ENCODE peak calls at places on chromosomes 5 and 9, in nine cellular contexts. One of them, this sample, is unnamed.

GRCh38 chr5:54013556-54014157 is 296.7 kb downstream of the ARL15 start:
- DNase-seq in mammary epithelial cell: peak
- DNase-seq in lower lobe of right lung: peak
- DNase-seq in colonic mucosa: peak
- DNase-seq in heart right ventricle: peak
- DNase-seq in WERI-Rb-1: no peak
- DNase-seq in epithelial cell of esophagus: peak
- DNase-seq in progenitor cell of endocrine pancreas: no peak
- DNase-seq in omental fat pad: no peak
- DNase-seq in this sample: no peak

GRCh38 chr5:172556971-172557461 is 84.0 kb upstream of the NEURL1B start:
- DNase-seq in mammary epithelial cell: no peak
- DNase-seq in lower lobe of right lung: no peak
- DNase-seq in colonic mucosa: peak
- DNase-seq in heart right ventricle: peak
- DNase-seq in WERI-Rb-1: no peak
- DNase-seq in epithelial cell of esophagus: no peak
- DNase-seq in progenitor cell of endocrine pancreas: no peak
- DNase-seq in omental fat pad: no peak
- DNase-seq in this sample: peak

GRCh38 chr5:132209901-132210545 is 17.6 kb downstream of the P4HA2 start:
- DNase-seq in mammary epithelial cell: no peak
- DNase-seq in lower lobe of right lung: no peak
- DNase-seq in colonic mucosa: no peak
- DNase-seq in heart right ventricle: no peak
- DNase-seq in WERI-Rb-1: no peak
- DNase-seq in epithelial cell of esophagus: no peak
- DNase-seq in progenitor cell of endocrine pancreas: no peak
- DNase-seq in omental fat pad: no peak
- DNase-seq in this sample: no peak

GRCh38 chr5:9898319-9898718 is 268.2 kb upstream of the TAS2R1 start:
- DNase-seq in mammary epithelial cell: peak
- DNase-seq in lower lobe of right lung: no peak
- DNase-seq in colonic mucosa: no peak
- DNase-seq in heart right ventricle: no peak
- DNase-seq in WERI-Rb-1: peak
- DNase-seq in epithelial cell of esophagus: peak
- DNase-seq in progenitor cell of endocrine pancreas: no peak
- DNase-seq in omental fat pad: no peak
- DNase-seq in this sample: no peak

GRCh38 chr9:126523621-126524111 is 90.1 kb upstream of the LMX1B start:
- DNase-seq in mammary epithelial cell: no peak
- DNase-seq in lower lobe of right lung: peak
- DNase-seq in colonic mucosa: no peak
- DNase-seq in heart right ventricle: no peak
- DNase-seq in WERI-Rb-1: no peak
- DNase-seq in epithelial cell of esophagus: no peak
- DNase-seq in progenitor cell of endocrine pancreas: no peak
- DNase-seq in omental fat pad: no peak
- DNase-seq in this sample: no peak

GRCh38 chr5:55172937-55173695 is at the start of gene CDC20B:
- DNase-seq in mammary epithelial cell: peak
- DNase-seq in lower lobe of right lung: peak
- DNase-seq in colonic mucosa: peak
- DNase-seq in heart right ventricle: peak
- DNase-seq in WERI-Rb-1: peak
- DNase-seq in epithelial cell of esophagus: peak
- DNase-seq in progenitor cell of endocrine pancreas: peak
- DNase-seq in omental fat pad: peak
- DNase-seq in this sample: peak

GRCh38 chr5:130836729-130837660 is 328.1 kb downstream of the HINT1 start:
- DNase-seq in mammary epithelial cell: peak
- DNase-seq in lower lobe of right lung: no peak
- DNase-seq in colonic mucosa: no peak
- DNase-seq in heart right ventricle: no peak
- DNase-seq in WERI-Rb-1: no peak
- DNase-seq in epithelial cell of esophagus: peak
- DNase-seq in progenitor cell of endocrine pancreas: no peak
- DNase-seq in omental fat pad: no peak
- DNase-seq in this sample: no peak

GRCh38 chr9:122115176-122116035 is 22.3 kb upstream of the TTLL11 start:
- DNase-seq in mammary epithelial cell: no peak
- DNase-seq in lower lobe of right lung: no peak
- DNase-seq in colonic mucosa: no peak
- DNase-seq in heart right ventricle: no peak
- DNase-seq in WERI-Rb-1: no peak
- DNase-seq in epithelial cell of esophagus: no peak
- DNase-seq in progenitor cell of endocrine pancreas: no peak
- DNase-seq in omental fat pad: no peak
- DNase-seq in this sample: no peak

GRCh38 chr5:79800979-79801827 is 111.6 kb downstream of the CMYA5 start:
- DNase-seq in mammary epithelial cell: no peak
- DNase-seq in lower lobe of right lung: no peak
- DNase-seq in colonic mucosa: no peak
- DNase-seq in heart right ventricle: no peak
- DNase-seq in WERI-Rb-1: no peak
- DNase-seq in epithelial cell of esophagus: no peak
- DNase-seq in progenitor cell of endocrine pancreas: no peak
- DNase-seq in omental fat pad: no peak
- DNase-seq in this sample: no peak

GRCh38 chr9:137354845-137355420 is 52.9 kb upstream of the NRARP start:
- DNase-seq in mammary epithelial cell: no peak
- DNase-seq in lower lobe of right lung: no peak
- DNase-seq in colonic mucosa: no peak
- DNase-seq in heart right ventricle: no peak
- DNase-seq in WERI-Rb-1: no peak
- DNase-seq in epithelial cell of esophagus: no peak
- DNase-seq in progenitor cell of endocrine pancreas: no peak
- DNase-seq in omental fat pad: no peak
- DNase-seq in this sample: no peak

GRCh38 chr9:4341554-4341953 is 41.7 kb upstream of the GLIS3 start:
- DNase-seq in mammary epithelial cell: no peak
- DNase-seq in lower lobe of right lung: no peak
- DNase-seq in colonic mucosa: no peak
- DNase-seq in heart right ventricle: no peak
- DNase-seq in WERI-Rb-1: no peak
- DNase-seq in epithelial cell of esophagus: no peak
- DNase-seq in progenitor cell of endocrine pancreas: no peak
- DNase-seq in omental fat pad: no peak
- DNase-seq in this sample: no peak

GRCh38 chr9:88476491-88477271 is 58.3 kb upstream of the NXNL2 start:
- DNase-seq in mammary epithelial cell: no peak
- DNase-seq in lower lobe of right lung: no peak
- DNase-seq in colonic mucosa: no peak
- DNase-seq in heart right ventricle: no peak
- DNase-seq in WERI-Rb-1: no peak
- DNase-seq in epithelial cell of esophagus: no peak
- DNase-seq in progenitor cell of endocrine pancreas: no peak
- DNase-seq in omental fat pad: no peak
- DNase-seq in this sample: no peak

GRCh38 chr5:110054240-110054639 is 364.5 kb downstream of the MAN2A1 start:
- DNase-seq in mammary epithelial cell: peak
- DNase-seq in lower lobe of right lung: no peak
- DNase-seq in colonic mucosa: peak
- DNase-seq in heart right ventricle: no peak
- DNase-seq in WERI-Rb-1: no peak
- DNase-seq in epithelial cell of esophagus: peak
- DNase-seq in progenitor cell of endocrine pancreas: no peak
- DNase-seq in omental fat pad: no peak
- DNase-seq in this sample: no peak

GRCh38 chr9:137139468-137140150 is 655 bp downstream of the GRIN1 start:
- DNase-seq in mammary epithelial cell: no peak
- DNase-seq in lower lobe of right lung: no peak
- DNase-seq in colonic mucosa: no peak
- DNase-seq in heart right ventricle: no peak
- DNase-seq in WERI-Rb-1: no peak
- DNase-seq in epithelial cell of esophagus: no peak
- DNase-seq in progenitor cell of endocrine pancreas: no peak
- DNase-seq in omental fat pad: no peak
- DNase-seq in this sample: no peak

GRCh38 chr5:54671111-54671531 is 153.6 kb downstream of the SNX18 start:
- DNase-seq in mammary epithelial cell: peak
- DNase-seq in lower lobe of right lung: no peak
- DNase-seq in colonic mucosa: no peak
- DNase-seq in heart right ventricle: no peak
- DNase-seq in WERI-Rb-1: no peak
- DNase-seq in epithelial cell of esophagus: peak
- DNase-seq in progenitor cell of endocrine pancreas: no peak
- DNase-seq in omental fat pad: no peak
- DNase-seq in this sample: no peak

GRCh38 chr5:176440932-176441706 is 7.1 kb upstream of the FAF2 start:
- DNase-seq in mammary epithelial cell: no peak
- DNase-seq in lower lobe of right lung: no peak
- DNase-seq in colonic mucosa: no peak
- DNase-seq in heart right ventricle: no peak
- DNase-seq in WERI-Rb-1: no peak
- DNase-seq in epithelial cell of esophagus: no peak
- DNase-seq in progenitor cell of endocrine pancreas: no peak
- DNase-seq in omental fat pad: no peak
- DNase-seq in this sample: no peak

GRCh38 chr9:73810585-73811215 is 659.0 kb downstream of the ANXA1 start:
- DNase-seq in mammary epithelial cell: peak
- DNase-seq in lower lobe of right lung: no peak
- DNase-seq in colonic mucosa: no peak
- DNase-seq in heart right ventricle: no peak
- DNase-seq in WERI-Rb-1: no peak
- DNase-seq in epithelial cell of esophagus: peak
- DNase-seq in progenitor cell of endocrine pancreas: no peak
- DNase-seq in omental fat pad: no peak
- DNase-seq in this sample: no peak

GRCh38 chr9:77882294-77882693 is 149.3 kb downstream of the GNAQ start:
- DNase-seq in mammary epithelial cell: no peak
- DNase-seq in lower lobe of right lung: no peak
- DNase-seq in colonic mucosa: no peak
- DNase-seq in heart right ventricle: no peak
- DNase-seq in WERI-Rb-1: no peak
- DNase-seq in epithelial cell of esophagus: no peak
- DNase-seq in progenitor cell of endocrine pancreas: no peak
- DNase-seq in omental fat pad: no peak
- DNase-seq in this sample: no peak

GRCh38 chr5:142095035-142095434 is 13.5 kb upstream of the NDFIP1 start:
- DNase-seq in mammary epithelial cell: no peak
- DNase-seq in lower lobe of right lung: no peak
- DNase-seq in colonic mucosa: no peak
- DNase-seq in heart right ventricle: no peak
- DNase-seq in WERI-Rb-1: no peak
- DNase-seq in epithelial cell of esophagus: no peak
- DNase-seq in progenitor cell of endocrine pancreas: no peak
- DNase-seq in omental fat pad: no peak
- DNase-seq in this sample: no peak

GRCh38 chr5:7015586-7016256 is 302.5 kb downstream of the TENT4A start:
- DNase-seq in mammary epithelial cell: no peak
- DNase-seq in lower lobe of right lung: no peak
- DNase-seq in colonic mucosa: no peak
- DNase-seq in heart right ventricle: no peak
- DNase-seq in WERI-Rb-1: peak
- DNase-seq in epithelial cell of esophagus: peak
- DNase-seq in progenitor cell of endocrine pancreas: no peak
- DNase-seq in omental fat pad: no peak
- DNase-seq in this sample: peak
- TF ChIP-seq CTCF in mammary epithelial cell: no peak
- TF ChIP-seq CTCF in lower lobe of right lung: no peak
- TF ChIP-seq CTCF in colonic mucosa: no peak
- TF ChIP-seq CTCF in heart right ventricle: no peak
- TF ChIP-seq CTCF in WERI-Rb-1: peak
- TF ChIP-seq CTCF in epithelial cell of esophagus: no peak
- TF ChIP-seq CTCF in progenitor cell of endocrine pancreas: peak
- TF ChIP-seq CTCF in omental fat pad: no peak
- TF ChIP-seq CTCF in this sample: no peak

GRCh38 chr9:37390759-37391158 is 31.7 kb upstream of the GRHPR start:
- DNase-seq in mammary epithelial cell: peak
- DNase-seq in lower lobe of right lung: no peak
- DNase-seq in colonic mucosa: peak
- DNase-seq in heart right ventricle: no peak
- DNase-seq in WERI-Rb-1: peak
- DNase-seq in epithelial cell of esophagus: peak
- DNase-seq in progenitor cell of endocrine pancreas: no peak
- DNase-seq in omental fat pad: no peak
- DNase-seq in this sample: peak
- TF ChIP-seq CTCF in mammary epithelial cell: peak
- TF ChIP-seq CTCF in lower lobe of right lung: peak
- TF ChIP-seq CTCF in colonic mucosa: peak
- TF ChIP-seq CTCF in heart right ventricle: peak
- TF ChIP-seq CTCF in WERI-Rb-1: peak
- TF ChIP-seq CTCF in epithelial cell of esophagus: peak
- TF ChIP-seq CTCF in progenitor cell of endocrine pancreas: peak
- TF ChIP-seq CTCF in omental fat pad: no peak
- TF ChIP-seq CTCF in this sample: peak

GRCh38 chr9:92136184-92136858 is 21.1 kb upstream of the SPTLC1 start:
- DNase-seq in mammary epithelial cell: no peak
- DNase-seq in lower lobe of right lung: no peak
- DNase-seq in colonic mucosa: no peak
- DNase-seq in heart right ventricle: no peak
- DNase-seq in WERI-Rb-1: no peak
- DNase-seq in epithelial cell of esophagus: no peak
- DNase-seq in progenitor cell of endocrine pancreas: no peak
- DNase-seq in omental fat pad: no peak
- DNase-seq in this sample: no peak
- TF ChIP-seq CTCF in mammary epithelial cell: no peak
- TF ChIP-seq CTCF in lower lobe of right lung: no peak
- TF ChIP-seq CTCF in colonic mucosa: no peak
- TF ChIP-seq CTCF in heart right ventricle: no peak
- TF ChIP-seq CTCF in WERI-Rb-1: no peak
- TF ChIP-seq CTCF in epithelial cell of esophagus: no peak
- TF ChIP-seq CTCF in progenitor cell of endocrine pancreas: no peak
- TF ChIP-seq CTCF in omental fat pad: no peak
- TF ChIP-seq CTCF in this sample: no peak

DNA sequence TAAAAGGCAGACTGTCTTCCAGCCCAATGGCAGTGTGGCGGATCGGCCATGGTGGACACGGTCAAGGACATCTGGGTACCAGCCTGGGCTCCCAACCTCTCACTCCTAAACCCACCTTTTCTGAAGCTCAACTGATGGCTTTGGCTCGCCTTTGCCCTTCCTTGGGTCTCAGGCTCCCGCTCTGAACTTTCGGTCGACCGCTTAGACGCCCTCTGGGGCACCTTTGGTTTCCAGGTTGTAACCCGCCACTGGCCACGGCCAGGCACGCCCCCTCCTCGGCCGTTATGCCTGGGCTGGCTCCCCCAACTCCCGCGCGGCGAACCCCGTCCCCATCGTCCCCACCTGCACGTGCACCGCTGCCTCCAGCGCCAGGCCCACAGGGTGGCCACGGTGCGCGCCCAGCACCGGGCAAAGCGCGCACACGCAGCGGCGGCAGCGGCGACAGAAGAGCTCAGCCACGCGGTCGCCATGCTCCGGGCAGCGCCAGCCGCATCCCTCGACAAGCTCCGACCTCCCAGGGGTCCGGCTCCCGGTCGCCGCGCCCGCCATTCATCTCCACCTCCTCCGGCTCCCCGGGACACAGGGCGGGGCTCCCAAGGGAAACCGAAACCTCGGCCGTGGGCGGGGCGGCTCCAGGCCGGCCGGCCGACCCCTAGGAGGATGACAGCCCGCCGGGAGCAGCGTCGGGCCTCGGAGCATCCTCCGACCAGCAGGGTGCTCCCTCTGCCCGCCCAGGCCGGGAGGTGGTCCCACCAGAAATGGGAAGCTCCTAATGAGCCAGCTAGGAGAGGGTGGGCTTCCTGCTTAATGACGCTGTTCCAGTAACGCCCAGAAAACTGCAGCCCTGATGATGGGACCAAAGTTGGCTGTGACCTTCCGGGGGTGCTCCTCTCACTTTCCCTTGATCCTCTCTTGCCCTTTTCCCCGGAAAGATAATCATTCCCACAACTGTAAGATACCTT is at the start of gene TRIM14:
- DNase-seq in mammary epithelial cell: peak
- DNase-seq in lower lobe of right lung: peak
- DNase-seq in colonic mucosa: peak
- DNase-seq in heart right ventricle: peak
- DNase-seq in WERI-Rb-1: peak
- DNase-seq in epithelial cell of esophagus: peak
- DNase-seq in progenitor cell of endocrine pancreas: peak
- DNase-seq in omental fat pad: no peak
- DNase-seq in this sample: peak
- TF ChIP-seq CTCF in mammary epithelial cell: peak
- TF ChIP-seq CTCF in lower lobe of right lung: peak
- TF ChIP-seq CTCF in colonic mucosa: no peak
- TF ChIP-seq CTCF in heart right ventricle: peak
- TF ChIP-seq CTCF in WERI-Rb-1: peak
- TF ChIP-seq CTCF in epithelial cell of esophagus: no peak
- TF ChIP-seq CTCF in progenitor cell of endocrine pancreas: no peak
- TF ChIP-seq CTCF in omental fat pad: no peak
- TF ChIP-seq CTCF in this sample: no peak

This sample was measured in nephron progenitor cell.